ENCODE peak calls at places on chromosomes 11 and 22, in five cellular contexts. S, C, B, K and I are unnamed samples.

GRCh38 chr22:20566420-20567260 is 59.2 kb downstream of the MED15 start:
- DNase-seq in S (no peak), C (peak), B (no peak), K (no peak), I (no peak)

GRCh38 chr11:100593321-100593720 is 93.8 kb upstream of the ARHGAP42 start:
- DNase-seq in S (no peak), C (no peak), B (no peak), K (no peak), I (no peak)

GRCh38 chr22:21564411-21564810 is 3.1 kb upstream of the UBE2L3 start:
- DNase-seq in S (no peak), C (no peak), B (no peak), K (no peak), I (no peak)

GRCh38 chr11:1230121-1230455 is 7.2 kb downstream of the MUC5B start:
- DNase-seq in S (no peak), C (no peak), B (no peak), K (no peak), I (no peak)

GRCh38 chr11:131817701-131818188 is 447.3 kb downstream of the NTM start:
- DNase-seq in S (no peak), C (no peak), B (no peak), K (no peak), I (no peak)

GRCh38 chr11:84261707-84262106 is 975.5 kb upstream of the CCDC90B start:
- DNase-seq in S (no peak), C (no peak), B (no peak), K (no peak), I (no peak)

GRCh38 chr22:38462960-38463784 is 4.7 kb upstream of the KDELR3 start:
- DNase-seq in S (no peak), C (no peak), B (no peak), K (no peak), I (peak)

GRCh38 chr11:88231894-88232482 is 56.7 kb upstream of the RAB38 start:
- DNase-seq in S (peak), C (peak), B (no peak), K (no peak), I (peak)